ENCODE peak calls at places on chromosome 22, in eight cellular contexts. Z, K, A, H, E, Y, B and I are unnamed samples.

GRCh38 chr22:46574438-46574992 is 37.1 kb upstream of the CELSR1 start:
- DNase-seq in K (no peak), A (no peak), H (no peak), E (peak), Z (no peak), B (no peak), Y (no peak), I (no peak)

GRCh38 chr22:33796494-33796893 is 123.8 kb downstream of the LARGE1 start:
- DNase-seq in E (no peak), Y (no peak), Z (no peak), K (no peak), H (no peak), A (no peak), B (no peak), I (no peak)

GRCh38 chr22:42932857-42933782 is 76.0 kb upstream of the ARFGAP3 start:
- DNase-seq in H (no peak), E (no peak), Y (peak), Z (peak), B (no peak), A (peak), K (no peak), I (no peak)

GRCh38 chr22:40685406-40685805 is 6.1 kb downstream of the MCHR1 start:
- DNase-seq in K (no peak), Y (no peak), A (no peak), H (no peak), E (no peak), B (no peak), Z (no peak), I (no peak)

GRCh38 chr22:10781571-10782403 is 4746.2 kb upstream of the OR11H1 start:
- DNase-seq in Y (no peak), A (no peak), E (no peak), H (no peak), K (no peak), B (no peak), Z (no peak), I (no peak)

GRCh38 chr22:27492566-27493201 is 308.9 kb downstream of the MN1 start:
- DNase-seq in K (no peak), H (no peak), E (no peak), A (no peak), Z (no peak), Y (no peak), B (no peak), I (no peak)

GRCh38 chr22:42519544-42520237 is at the start of gene RRP7A:
- DNase-seq in K (peak), A (peak), B (peak), E (peak), Y (peak), H (peak), Z (peak), I (peak)

GRCh38 chr22:50014053-50014501 is 1.5 kb upstream of the IL17REL start:
- DNase-seq in A (no peak), E (no peak), H (no peak), Y (peak), Z (no peak), K (no peak), B (no peak), I (no peak)

GRCh38 chr22:17769716-17770082 is 4.6 kb downstream of the BID start:
- DNase-seq in K (no peak), A (no peak), H (no peak), E (peak), B (no peak), Y (no peak), Z (no peak), I (no peak)

GRCh38 chr22:37442537-37442936 is 15.3 kb upstream of the ELFN2 start:
- DNase-seq in A (peak), K (peak), Y (no peak), B (no peak), H (no peak), E (no peak), Z (peak), I (no peak)

GRCh38 chr22:45478108-45478771 is 24.4 kb upstream of the FBLN1 start:
- DNase-seq in A (peak), K (peak), H (no peak), Z (peak), Y (no peak), B (peak), E (no peak), I (no peak)

GRCh38 chr22:46113910-46114517 is 36.3 kb upstream of the PPARA start:
- DNase-seq in H (no peak), Z (no peak), A (no peak), E (peak), Y (no peak), K (no peak), B (peak), I (no peak)

GRCh38 chr22:41939981-41940852 is 6.7 kb downstream of the CENPM start:
- DNase-seq in H (no peak), K (no peak), B (no peak), Z (no peak), A (no peak), Y (peak), E (peak), I (no peak)

GRCh38 chr22:30781271-30781875 is 86.7 kb downstream of the OSBP2 start:
- DNase-seq in E (no peak), K (no peak), Z (no peak), Y (no peak), A (peak), B (no peak), H (no peak), I (no peak)

GRCh38 chr22:36807627-36808026 is 9.2 kb downstream of the PVALB start:
- DNase-seq in Z (no peak), K (no peak), E (no peak), A (no peak), H (no peak), B (no peak), Y (no peak), I (no peak)

GRCh38 chr22:36551096-36551495 is 22.1 kb upstream of the EIF3D start:
- DNase-seq in Z (no peak), A (no peak), H (no peak), K (no peak), E (no peak), B (no peak), Y (no peak), I (no peak)

GRCh38 chr22:27554106-27554814 is 247.3 kb downstream of the MN1 start:
- DNase-seq in K (no peak), H (no peak), Y (no peak), Z (peak), E (no peak), A (peak), B (no peak), I (no peak)

GRCh38 chr22:41401781-41402648 is 20.3 kb downstream of the TEF start:
- DNase-seq in K (peak), B (peak), E (peak), Z (peak), A (peak), Y (no peak), H (peak), I (no peak)

GRCh38 chr22:46214616-46215015 is 35.5 kb downstream of the CDPF1 start:
- DNase-seq in A (no peak), E (no peak), Y (no peak), B (no peak), H (no peak), Z (no peak), K (no peak), I (no peak)

GRCh38 chr22:27868738-27869282 is 50.2 kb downstream of the PITPNB start:
- DNase-seq in K (no peak), E (no peak), B (no peak), A (no peak), H (no peak), Y (no peak), Z (no peak), I (no peak)

GRCh38 chr22:49010901-49011300 is 816.8 kb downstream of the BRD1 start:
- DNase-seq in Y (no peak), E (no peak), H (no peak), B (no peak), K (no peak), A (no peak), Z (no peak), I (peak)

GRCh38 chr22:47406180-47406723 is 643.8 kb downstream of the TBC1D22A start:
- DNase-seq in Z (no peak), A (no peak), E (no peak), H (no peak), K (no peak), B (no peak), Y (no peak), I (no peak)

GRCh38 chr22:37206841-37207821 is 5.1 kb downstream of the SSTR3 start:
- DNase-seq in Z (no peak), K (no peak), E (peak), A (no peak), H (no peak), Y (no peak), B (no peak), I (no peak)

GRCh38 chr22:17471901-17472566 is 91.3 kb upstream of the SLC25A18 start:
- DNase-seq in A (no peak), E (no peak), H (peak), B (no peak), K (no peak), Y (no peak), Z (no peak), I (no peak)

GRCh38 chr22:48483764-48484528 is 1343.7 kb downstream of the BRD1 start:
- DNase-seq in Z (no peak), B (peak), E (no peak), K (no peak), A (no peak), Y (no peak), H (no peak), I (no peak)

GRCh38 chr22:26097840-26098239 is 71.4 kb upstream of the SEZ6L start:
- DNase-seq in H (no peak), B (no peak), K (no peak), E (no peak), Z (no peak), A (no peak), Y (no peak), I (no peak)

GRCh38 chr22:25351631-25352293 is 132.3 kb downstream of the CRYBB2 start:
- DNase-seq in Y (no peak), K (no peak), H (no peak), Z (no peak), E (no peak), A (no peak), B (no peak), I (no peak)

GRCh38 chr22:17782158-17782557 is 7.9 kb upstream of the BID start:
- DNase-seq in B (no peak), H (no peak), Y (no peak), E (no peak), Z (no peak), A (no peak), K (no peak), I (no peak)

GRCh38 chr22:46349681-46350080 is 14.2 kb downstream of the TRMU start:
- DNase-seq in Y (no peak), H (no peak), Z (no peak), E (peak), K (no peak), A (peak), B (no peak), I (no peak)

GRCh38 chr22:31244044-31244942 is 32.2 kb downstream of the LIMK2 start:
- DNase-seq in K (peak), Z (peak), H (peak), A (peak), E (no peak), Y (no peak), B (peak), I (no peak)

GRCh38 chr22:27381552-27381951 is 420.0 kb downstream of the MN1 start:
- DNase-seq in B (no peak), Z (no peak), Y (no peak), E (no peak), K (no peak), H (no peak), A (no peak), I (no peak)

GRCh38 chr22:49647346-49648026 is 180.2 kb downstream of the BRD1 start:
- DNase-seq in Y (no peak), Z (no peak), B (no peak), A (no peak), E (no peak), H (no peak), K (no peak), I (no peak)

GRCh38 chr22:21865041-21865440 is 2.4 kb downstream of the MAPK1 start:
- DNase-seq in Y (no peak), H (peak), K (peak), B (peak), A (peak), E (peak), Z (peak), I (peak)

GRCh38 chr22:42520663-42521546 is 1.3 kb upstream of the RRP7A start:
- DNase-seq in H (no peak), E (no peak), Z (no peak), Y (no peak), A (no peak), B (no peak), K (no peak), I (no peak)

GRCh38 chr22:48677621-48678020 is 1150.1 kb downstream of the BRD1 start:
- DNase-seq in Y (no peak), E (no peak), K (no peak), Z (no peak), A (no peak), B (no peak), H (no peak), I (no peak)

GRCh38 chr22:40210814-40211213 is 33.1 kb downstream of the TNRC6B start:
- DNase-seq in K (no peak), H (no peak), Y (peak), B (no peak), A (no peak), Z (no peak), E (no peak), I (no peak)

GRCh38 chr22:38490915-38491314 is 15.2 kb downstream of the DDX17 start:
- DNase-seq in E (peak), Y (no peak), Z (peak), A (peak), H (no peak), B (peak), K (peak), I (no peak)

GRCh38 chr22:38494498-38494897 is 11.6 kb downstream of the DDX17 start:
- DNase-seq in E (no peak), K (peak), H (no peak), Z (peak), B (no peak), Y (no peak), A (peak), I (no peak)

GRCh38 chr22:38497869-38498268 is 8.2 kb downstream of the DDX17 start:
- DNase-seq in E (no peak), K (no peak), H (no peak), A (no peak), B (no peak), Z (no peak), Y (no peak), I (no peak)

GRCh38 chr22:38491707-38492348 is 14.3 kb downstream of the DDX17 start:
- DNase-seq in E (no peak), B (no peak), Z (no peak), A (no peak), K (no peak), Y (no peak), H (no peak), I (no peak)

GRCh38 chr22:38494939-38495338 is 11.2 kb downstream of the DDX17 start:
- DNase-seq in H (no peak), A (no peak), Y (no peak), E (no peak), B (no peak), Z (no peak), K (peak), I (no peak)
- TF ChIP-seq CTCF in H (no peak), A (no peak), Y (no peak), E (no peak), B (no peak), Z (peak), K (peak), I (no peak)

GRCh38 chr22:19943665-19944026 is 2.0 kb upstream of the TXNRD2 start:
- DNase-seq in H (no peak), Z (peak), Y (no peak), K (peak), A (peak), B (no peak), E (no peak), I (no peak)
- TF ChIP-seq CTCF in H (peak), Z (peak), Y (no peak), K (peak), A (no peak), B (no peak), E (no peak), I (no peak)

GRCh38 chr22:29689872-29690213 is 30.0 kb upstream of the CABP7 start:
- DNase-seq in E (peak), Z (peak), K (peak), A (peak), B (peak), H (peak), Y (peak), I (no peak)
- TF ChIP-seq CTCF in E (peak), Z (peak), K (peak), A (peak), B (peak), H (peak), Y (peak), I (no peak)

GRCh38 chr22:23856721-23857605 is 712 bp upstream of the SLC2A11 start:
- DNase-seq in H (peak), E (peak), A (peak), B (no peak), K (no peak), Z (peak), Y (peak), I (no peak)
- TF ChIP-seq CTCF in H (no peak), E (no peak), A (peak), B (no peak), K (peak), Z (peak), Y (peak), I (no peak)

DNA sequence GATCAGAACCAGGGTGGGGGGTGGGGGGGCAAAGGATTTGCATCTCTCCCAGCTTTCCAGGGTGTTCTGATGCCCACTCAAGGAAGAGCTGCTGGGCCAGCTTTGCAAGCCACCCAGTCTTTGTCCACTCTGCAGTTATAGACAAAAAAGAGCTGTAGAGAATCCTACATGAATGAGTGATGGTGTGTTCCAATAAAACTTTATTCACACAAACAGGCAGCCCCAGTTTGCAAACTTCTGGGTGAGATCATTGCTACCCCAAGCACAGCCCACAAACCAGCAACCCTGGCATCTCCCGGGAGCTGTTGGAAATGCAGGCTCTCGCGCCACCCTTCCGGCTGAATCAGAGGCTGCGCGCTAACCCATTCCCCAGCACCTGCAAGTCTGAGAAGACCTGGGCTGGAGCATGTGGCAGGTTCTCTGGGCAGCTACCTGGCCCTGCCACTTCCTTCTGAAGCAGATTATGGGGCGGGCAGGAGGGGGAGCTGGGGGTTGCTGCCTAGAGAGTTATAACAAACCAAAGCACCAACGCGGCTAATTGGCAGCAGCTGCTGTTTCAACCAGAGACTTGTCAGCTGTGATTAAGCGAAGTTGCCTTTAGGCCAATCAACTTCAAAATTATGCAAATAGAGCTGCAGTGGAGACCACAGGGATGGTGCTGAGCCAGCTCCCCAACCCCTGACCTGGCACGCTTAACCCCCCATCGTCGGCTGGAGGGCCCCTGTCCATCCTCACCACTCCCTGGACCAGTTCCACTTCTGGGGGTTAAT is 3.8 kb upstream of the SHISAL1 start:
- DNase-seq in Y (no peak), Z (no peak), K (no peak), B (no peak), E (no peak), A (peak), H (no peak), I (no peak)
- TF ChIP-seq CTCF in Y (no peak), Z (no peak), K (no peak), B (no peak), E (no peak), A (no peak), H (no peak), I (no peak)

GRCh38 chr22:32411388-32411787 is 659 bp downstream of the RTCB start:
- DNase-seq in A (peak), Z (peak), Y (peak), B (no peak), H (no peak), E (no peak), K (peak), I (no peak)

GRCh38 chr22:32411829-32412592 is at the start of gene RTCB:
- DNase-seq in A (peak), Y (peak), K (peak), B (peak), E (peak), H (peak), Z (peak), I (peak)

GRCh38 chr22:32416556-32417085 is 4.6 kb upstream of the RTCB start:
- DNase-seq in Z (no peak), E (no peak), Y (no peak), B (no peak), A (no peak), H (no peak), K (no peak), I (no peak)

GRCh38 chr22:32410459-32410858 is 1.6 kb downstream of the RTCB start:
- DNase-seq in K (no peak), H (no peak), Y (no peak), B (no peak), A (no peak), Z (no peak), E (no peak), I (no peak)

GRCh38 chr22:32413715-32414114 is 1.7 kb upstream of the RTCB start:
- DNase-seq in Z (peak), B (no peak), H (peak), A (peak), K (peak), Y (no peak), E (no peak), I (no peak)
- TF ChIP-seq CTCF in Z (peak), B (no peak), H (peak), A (peak), K (peak), Y (no peak), E (no peak), I (no peak)

GRCh38 chr22:23380230-23380573 is 199.9 kb downstream of the IGLL1 start:
- DNase-seq in A (no peak), B (no peak), Z (no peak), H (no peak), E (no peak), Y (no peak), K (no peak), I (no peak)

GRCh38 chr22:23377767-23378166 is 197.5 kb downstream of the BCR start:
- DNase-seq in A (no peak), B (no peak), Z (no peak), H (no peak), E (no peak), Y (no peak), K (no peak), I (no peak)

GRCh38 chr22:23373601-23374000 is 193.3 kb downstream of the BCR start:
- DNase-seq in A (no peak), K (no peak), E (no peak), Y (no peak), H (no peak), B (no peak), Z (no peak), I (no peak)

GRCh38 chr22:23375031-23375827 is 194.9 kb downstream of the BCR start:
- DNase-seq in E (no peak), Z (no peak), B (no peak), A (no peak), Y (no peak), H (no peak), K (no peak), I (no peak)

DNA sequence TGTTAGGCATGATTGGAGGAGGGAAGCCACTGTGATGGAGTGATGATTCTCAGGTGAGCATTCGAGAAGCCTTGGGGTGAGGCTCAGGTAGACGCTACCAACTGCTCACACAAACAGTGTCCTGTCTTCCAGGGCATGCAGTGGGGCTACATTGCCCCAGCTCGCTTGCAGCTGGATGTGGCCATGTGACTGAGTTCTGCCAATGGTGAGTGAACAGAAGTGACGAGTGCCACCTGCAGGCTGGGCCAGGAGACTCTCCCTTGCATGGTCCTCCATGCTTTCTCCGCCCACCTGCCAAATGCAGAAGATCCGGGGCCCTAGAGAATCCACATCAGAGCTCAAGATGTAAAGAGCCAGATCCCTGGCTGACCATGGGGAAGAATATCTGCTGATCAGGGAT is 195.9 kb downstream of the BCR start:
- DNase-seq in A (no peak), B (no peak), Y (peak), E (no peak), H (no peak), Z (no peak), K (no peak), I (no peak)
- TF ChIP-seq CTCF in A (no peak), B (no peak), Y (no peak), E (no peak), H (peak), Z (peak), K (peak), I (no peak)